ENCODE peak calls at places on chromosomes 3 and 15, in eight cellular contexts. One of them, this sample, is unnamed.

GRCh38 chr3:43919067-43919466 is 228.3 kb downstream of the ABHD5 start:
- DNase-seq in GM12865: no peak
- DNase-seq in endodermal cell: no peak
- DNase-seq in stimulated activated CD8-positive, alpha-beta memory T cell treated with anti-CD3 and anti-CD28 coated beads, Interleukin-2, amount 100 ng/mL, for 48 hours: no peak
- DNase-seq in fibroblast of pulmonary artery: no peak
- DNase-seq in bronchial epithelial cell: peak; percentile 57
- DNase-seq in activated T-cell treated with anti-CD3 and anti-CD28 coated beads for 1 hour: no peak
- DNase-seq in CD8-positive, alpha-beta memory T cell: no peak
- DNase-seq in this sample: no peak

GRCh38 chr3:188695251-188695650 is 476.5 kb upstream of the TPRG1 start:
- DNase-seq in endodermal cell: no peak
- DNase-seq in fibroblast of pulmonary artery: no peak
- DNase-seq in stimulated activated CD8-positive, alpha-beta memory T cell treated with anti-CD3 and anti-CD28 coated beads, Interleukin-2, amount 100 ng/mL, for 48 hours: no peak
- DNase-seq in bronchial epithelial cell: peak; percentile 70
- DNase-seq in GM12865: no peak
- DNase-seq in activated T-cell treated with anti-CD3 and anti-CD28 coated beads for 1 hour: no peak
- DNase-seq in CD8-positive, alpha-beta memory T cell: no peak
- DNase-seq in this sample: no peak

GRCh38 chr3:156551746-156552145 is 3.2 kb downstream of the SSR3 start:
- DNase-seq in bronchial epithelial cell: peak; percentile 82
- DNase-seq in stimulated activated CD8-positive, alpha-beta memory T cell treated with anti-CD3 and anti-CD28 coated beads, Interleukin-2, amount 100 ng/mL, for 48 hours: no peak
- DNase-seq in CD8-positive, alpha-beta memory T cell: no peak
- DNase-seq in endodermal cell: no peak
- DNase-seq in GM12865: no peak
- DNase-seq in activated T-cell treated with anti-CD3 and anti-CD28 coated beads for 1 hour: no peak
- DNase-seq in fibroblast of pulmonary artery: peak; percentile 79
- DNase-seq in this sample: no peak

GRCh38 chr3:66195347-66195783 is 25.4 kb upstream of the SLC25A26 start:
- DNase-seq in fibroblast of pulmonary artery: peak; percentile 44
- DNase-seq in activated T-cell treated with anti-CD3 and anti-CD28 coated beads for 1 hour: no peak
- DNase-seq in endodermal cell: peak; percentile 93
- DNase-seq in GM12865: peak; percentile 55
- DNase-seq in CD8-positive, alpha-beta memory T cell: peak; percentile 46
- DNase-seq in bronchial epithelial cell: peak; percentile 13
- DNase-seq in stimulated activated CD8-positive, alpha-beta memory T cell treated with anti-CD3 and anti-CD28 coated beads, Interleukin-2, amount 100 ng/mL, for 48 hours: peak; percentile 7
- DNase-seq in this sample: no peak

GRCh38 chr3:79521221-79521848 is 246.5 kb downstream of the ROBO1 start:
- DNase-seq in GM12865: peak; percentile 48
- DNase-seq in bronchial epithelial cell: peak; percentile 44
- DNase-seq in CD8-positive, alpha-beta memory T cell: no peak
- DNase-seq in activated T-cell treated with anti-CD3 and anti-CD28 coated beads for 1 hour: no peak
- DNase-seq in fibroblast of pulmonary artery: peak; percentile 66
- DNase-seq in stimulated activated CD8-positive, alpha-beta memory T cell treated with anti-CD3 and anti-CD28 coated beads, Interleukin-2, amount 100 ng/mL, for 48 hours: no peak
- DNase-seq in endodermal cell: no peak
- DNase-seq in this sample: no peak

GRCh38 chr3:122921791-122922651 is 105.5 kb downstream of the SEMA5B start:
- DNase-seq in bronchial epithelial cell: no peak
- DNase-seq in endodermal cell: peak; percentile 84
- DNase-seq in GM12865: peak; percentile 40
- DNase-seq in CD8-positive, alpha-beta memory T cell: no peak
- DNase-seq in fibroblast of pulmonary artery: no peak
- DNase-seq in activated T-cell treated with anti-CD3 and anti-CD28 coated beads for 1 hour: no peak
- DNase-seq in stimulated activated CD8-positive, alpha-beta memory T cell treated with anti-CD3 and anti-CD28 coated beads, Interleukin-2, amount 100 ng/mL, for 48 hours: peak; percentile 40
- DNase-seq in this sample: no peak

GRCh38 chr3:146125946-146126345 is 35.0 kb downstream of the PLOD2 start:
- DNase-seq in GM12865: no peak
- DNase-seq in stimulated activated CD8-positive, alpha-beta memory T cell treated with anti-CD3 and anti-CD28 coated beads, Interleukin-2, amount 100 ng/mL, for 48 hours: no peak
- DNase-seq in endodermal cell: no peak
- DNase-seq in activated T-cell treated with anti-CD3 and anti-CD28 coated beads for 1 hour: no peak
- DNase-seq in fibroblast of pulmonary artery: peak; percentile 97
- DNase-seq in bronchial epithelial cell: peak; percentile 95
- DNase-seq in CD8-positive, alpha-beta memory T cell: no peak
- DNase-seq in this sample: no peak

GRCh38 chr3:172739462-172739861 is 11.1 kb upstream of the ECT2 start:
- DNase-seq in endodermal cell: no peak
- DNase-seq in stimulated activated CD8-positive, alpha-beta memory T cell treated with anti-CD3 and anti-CD28 coated beads, Interleukin-2, amount 100 ng/mL, for 48 hours: no peak
- DNase-seq in activated T-cell treated with anti-CD3 and anti-CD28 coated beads for 1 hour: no peak
- DNase-seq in GM12865: no peak
- DNase-seq in bronchial epithelial cell: no peak
- DNase-seq in fibroblast of pulmonary artery: no peak
- DNase-seq in CD8-positive, alpha-beta memory T cell: no peak
- DNase-seq in this sample: no peak

GRCh38 chr3:193574488-193575072 is 18.4 kb upstream of the OPA1 start:
- DNase-seq in stimulated activated CD8-positive, alpha-beta memory T cell treated with anti-CD3 and anti-CD28 coated beads, Interleukin-2, amount 100 ng/mL, for 48 hours: no peak
- DNase-seq in CD8-positive, alpha-beta memory T cell: no peak
- DNase-seq in GM12865: no peak
- DNase-seq in fibroblast of pulmonary artery: no peak
- DNase-seq in bronchial epithelial cell: peak; percentile 39
- DNase-seq in activated T-cell treated with anti-CD3 and anti-CD28 coated beads for 1 hour: no peak
- DNase-seq in endodermal cell: no peak
- DNase-seq in this sample: no peak

GRCh38 chr3:58419782-58420512 is 13.7 kb downstream of the PDHB start:
- DNase-seq in stimulated activated CD8-positive, alpha-beta memory T cell treated with anti-CD3 and anti-CD28 coated beads, Interleukin-2, amount 100 ng/mL, for 48 hours: no peak
- DNase-seq in CD8-positive, alpha-beta memory T cell: no peak
- DNase-seq in activated T-cell treated with anti-CD3 and anti-CD28 coated beads for 1 hour: no peak
- DNase-seq in GM12865: peak; percentile 75
- DNase-seq in fibroblast of pulmonary artery: peak; percentile 46
- DNase-seq in bronchial epithelial cell: peak; percentile 65
- DNase-seq in endodermal cell: no peak
- DNase-seq in this sample: no peak

GRCh38 chr3:122635789-122636188 is 44.9 kb upstream of the PARP14 start:
- DNase-seq in activated T-cell treated with anti-CD3 and anti-CD28 coated beads for 1 hour: no peak
- DNase-seq in endodermal cell: no peak
- DNase-seq in stimulated activated CD8-positive, alpha-beta memory T cell treated with anti-CD3 and anti-CD28 coated beads, Interleukin-2, amount 100 ng/mL, for 48 hours: no peak
- DNase-seq in GM12865: no peak
- DNase-seq in fibroblast of pulmonary artery: peak; percentile 21
- DNase-seq in bronchial epithelial cell: peak; percentile 57
- DNase-seq in CD8-positive, alpha-beta memory T cell: no peak
- DNase-seq in this sample: no peak

GRCh38 chr15:33284336-33284735 is 26.4 kb upstream of the RYR3 start:
- DNase-seq in endodermal cell: no peak
- DNase-seq in activated T-cell treated with anti-CD3 and anti-CD28 coated beads for 1 hour: no peak
- DNase-seq in bronchial epithelial cell: peak; percentile 69
- DNase-seq in stimulated activated CD8-positive, alpha-beta memory T cell treated with anti-CD3 and anti-CD28 coated beads, Interleukin-2, amount 100 ng/mL, for 48 hours: no peak
- DNase-seq in GM12865: no peak
- DNase-seq in fibroblast of pulmonary artery: no peak
- DNase-seq in CD8-positive, alpha-beta memory T cell: no peak
- DNase-seq in this sample: no peak

GRCh38 chr15:51097553-51098330 is 3.0 kb upstream of the TNFAIP8L3 start:
- DNase-seq in endodermal cell: no peak
- DNase-seq in stimulated activated CD8-positive, alpha-beta memory T cell treated with anti-CD3 and anti-CD28 coated beads, Interleukin-2, amount 100 ng/mL, for 48 hours: no peak
- DNase-seq in CD8-positive, alpha-beta memory T cell: no peak
- DNase-seq in GM12865: no peak
- DNase-seq in activated T-cell treated with anti-CD3 and anti-CD28 coated beads for 1 hour: no peak
- DNase-seq in bronchial epithelial cell: peak; percentile 59
- DNase-seq in fibroblast of pulmonary artery: peak; percentile 80
- DNase-seq in this sample: no peak

GRCh38 chr3:4744405-4745239 is 234.6 kb upstream of the BHLHE40 start:
- DNase-seq in endodermal cell: no peak
- DNase-seq in fibroblast of pulmonary artery: peak; percentile 50
- DNase-seq in stimulated activated CD8-positive, alpha-beta memory T cell treated with anti-CD3 and anti-CD28 coated beads, Interleukin-2, amount 100 ng/mL, for 48 hours: no peak
- DNase-seq in GM12865: no peak
- DNase-seq in bronchial epithelial cell: peak; percentile 58
- DNase-seq in activated T-cell treated with anti-CD3 and anti-CD28 coated beads for 1 hour: no peak
- DNase-seq in CD8-positive, alpha-beta memory T cell: no peak
- DNase-seq in this sample: no peak

GRCh38 chr15:61444585-61444984 is 215.5 kb upstream of the RORA start:
- DNase-seq in activated T-cell treated with anti-CD3 and anti-CD28 coated beads for 1 hour: no peak
- DNase-seq in GM12865: peak; percentile 9
- DNase-seq in stimulated activated CD8-positive, alpha-beta memory T cell treated with anti-CD3 and anti-CD28 coated beads, Interleukin-2, amount 100 ng/mL, for 48 hours: no peak
- DNase-seq in fibroblast of pulmonary artery: no peak
- DNase-seq in bronchial epithelial cell: no peak
- DNase-seq in endodermal cell: no peak
- DNase-seq in CD8-positive, alpha-beta memory T cell: no peak
- DNase-seq in this sample: no peak